ENCODE peak calls at places on chromosomes 16 and 17, in four cellular contexts. V is adrenal gland, F is OCI-LY7, K is tibial nerve. E is an unnamed sample. For H3K4me1, the result is how much of the 10 kb centered on the place peaks cover.

GRCh38 chr17:18950944-18951905 is 740 bp upstream of the SLC5A10 start:
- DNase-seq in K (no peak), F (no peak), V (no peak), E (no peak)

GRCh38 chr17:17504341-17505140 is 8.3 kb upstream of the RASD1 start:
- DNase-seq in K (no peak), F (no peak), V (no peak), E (no peak)

GRCh38 chr16:75131081-75131480 is 14.5 kb upstream of the LDHD start:
- DNase-seq in V (no peak), F (no peak), K (no peak), E (no peak)

GRCh38 chr17:48310748-48311213 is 119.2 kb downstream of the SKAP1 start:
- DNase-seq in F (no peak), K (no peak), V (no peak), E (no peak)

GRCh38 chr17:37505333-37505732 is 15.6 kb downstream of the DUSP14 start:
- DNase-seq in V (no peak), K (no peak), F (no peak), E (no peak)

GRCh38 chr17:55735784-55736405 is 13.2 kb upstream of the TMEM100 start:
- DNase-seq in F (peak), V (peak), K (peak), E (peak)

GRCh38 chr16:58025351-58026138 is at the start of gene MMP15:
- DNase-seq in K (no peak), F (peak), V (peak), E (peak)

GRCh38 chr17:61495161-61495857 is 43.1 kb downstream of the TBX4 start:
- DNase-seq in V (no peak), K (no peak), F (no peak), E (no peak)

GRCh38 chr16:15516609-15517008 is 82.2 kb downstream of the BMERB1 start:
- DNase-seq in F (no peak), K (no peak), V (no peak), E (no peak)

GRCh38 chr17:30939059-30939689 is 17.4 kb downstream of the ADAP2 start:
- DNase-seq in F (peak), V (no peak), K (no peak), E (no peak)

GRCh38 chr17:27529230-27529796 is 73.1 kb downstream of the KSR1 start:
- DNase-seq in V (no peak), K (no peak), F (peak), E (no peak)

GRCh38 chr17:57601328-57601727 is 143.8 kb downstream of the CCDC182 start:
- DNase-seq in K (no peak), F (no peak), V (peak), E (no peak)

GRCh38 chr16:47970291-47970931 is 185.4 kb downstream of the ABCC12 start:
- DNase-seq in F (peak), V (no peak), K (no peak), E (no peak)

GRCh38 chr17:27573971-27574525 is 56.9 kb upstream of the LGALS9 start:
- DNase-seq in F (no peak), V (peak), K (no peak), E (no peak)

GRCh38 chr17:34442387-34443111 is 79.5 kb upstream of the CCL1 start:
- DNase-seq in K (no peak), F (no peak), V (peak), E (no peak)

GRCh38 chr16:84040206-84040822 is 2.3 kb downstream of the SLC38A8 start:
- DNase-seq in K (no peak), V (no peak), F (no peak), E (no peak)

GRCh38 chr17:18039535-18040286 is 503 bp downstream of the GID4 start:
- DNase-seq in F (peak), K (no peak), V (no peak), E (no peak)

GRCh38 chr17:66487121-66487520 is 184.7 kb downstream of the PRKCA start:
- DNase-seq in F (no peak), V (no peak), K (no peak), E (no peak)

GRCh38 chr16:65837431-65837986 is 529.0 kb upstream of the CDH5 start:
- DNase-seq in F (peak), V (no peak), K (no peak), E (no peak)

GRCh38 chr17:36837616-36838272 is 99.5 kb upstream of the LHX1 start:
- DNase-seq in F (no peak), V (no peak), K (no peak), E (no peak)

GRCh38 chr17:72119963-72120877 is 600 bp upstream of the SOX9 start:
- DNase-seq in F (no peak), V (peak), K (peak), E (peak)

GRCh38 chr17:2394775-2395191 is 6.1 kb downstream of the MNT start:
- DNase-seq in F (no peak), K (no peak), V (peak), E (no peak)
- H3K4me1 ChIP-seq in F (half or more), K (under half), V (half or more), E (half or more)

GRCh38 chr16:56848955-56849689 is 15.9 kb upstream of the SLC12A3 start:
- DNase-seq in V (peak), K (no peak), F (peak), E (peak)
- H3K4me3 ChIP-seq in V (no peak), K (no peak), F (no peak), E (no peak)

GRCh38 chr17:44832821-44833220 is 2.7 kb upstream of the GJC1 start:
- DNase-seq in F (no peak), V (no peak), K (no peak), E (no peak)

GRCh38 chr17:44829558-44830358 is at the start of gene GJC1:
- DNase-seq in K (no peak), V (peak), F (peak), E (peak)

GRCh38 chr17:44828919-44829557 is 1.0 kb downstream of the GJC1 start:
- DNase-seq in V (no peak), K (no peak), F (peak), E (peak)

GRCh38 chr17:44831270-44831770 is 1.2 kb upstream of the GJC1 start:
- DNase-seq in K (no peak), F (no peak), V (no peak), E (no peak)

DNA sequence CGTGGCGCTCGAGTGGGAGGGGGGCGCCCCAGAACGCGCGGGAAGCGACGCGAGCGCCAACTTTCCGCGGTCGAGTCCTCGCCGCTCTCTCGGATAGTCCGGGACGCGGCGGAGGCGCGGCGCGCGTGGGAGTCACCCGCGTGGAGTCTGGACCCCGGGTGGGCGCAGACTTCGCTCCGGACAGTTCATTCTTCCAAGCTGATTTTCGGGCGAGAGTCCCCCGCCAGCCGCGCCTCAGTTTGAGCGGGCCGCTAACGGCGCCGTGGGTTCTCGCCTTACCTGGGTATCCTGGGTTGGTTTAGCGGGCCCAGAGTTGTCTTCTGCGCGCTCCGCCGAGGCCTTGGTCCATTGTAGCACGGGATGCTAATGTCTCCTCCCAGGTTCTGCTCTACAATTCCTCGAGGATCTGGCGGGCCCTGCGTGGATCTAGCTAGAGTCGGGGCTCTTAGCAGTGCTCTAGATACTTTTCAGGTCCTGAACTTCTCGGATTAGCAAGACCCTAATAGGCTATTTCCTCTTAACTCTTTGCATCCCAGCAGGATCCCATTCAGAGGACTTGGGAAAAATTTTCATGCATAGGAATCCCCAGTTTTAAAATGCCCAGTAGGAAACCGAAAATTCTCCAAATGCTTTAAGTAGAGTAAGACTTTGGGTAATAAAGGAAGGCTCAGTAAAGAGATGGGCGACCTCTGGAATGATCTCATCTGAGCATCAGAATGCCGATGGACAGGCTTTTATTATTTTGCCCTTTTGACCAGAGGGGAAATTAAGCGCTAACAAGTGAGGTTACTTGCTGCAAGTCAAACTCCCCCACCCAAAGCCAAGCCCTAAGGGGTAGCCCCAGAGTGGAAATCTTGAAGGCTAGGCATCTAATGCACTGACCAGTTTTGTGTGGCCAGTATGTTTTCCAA is 527 bp upstream of the GJC1 start:
- DNase-seq in K (no peak), F (peak), V (no peak), E (peak)
- H3K27ac ChIP-seq in K (peak), F (peak), V (no peak), E (peak)

DNA sequence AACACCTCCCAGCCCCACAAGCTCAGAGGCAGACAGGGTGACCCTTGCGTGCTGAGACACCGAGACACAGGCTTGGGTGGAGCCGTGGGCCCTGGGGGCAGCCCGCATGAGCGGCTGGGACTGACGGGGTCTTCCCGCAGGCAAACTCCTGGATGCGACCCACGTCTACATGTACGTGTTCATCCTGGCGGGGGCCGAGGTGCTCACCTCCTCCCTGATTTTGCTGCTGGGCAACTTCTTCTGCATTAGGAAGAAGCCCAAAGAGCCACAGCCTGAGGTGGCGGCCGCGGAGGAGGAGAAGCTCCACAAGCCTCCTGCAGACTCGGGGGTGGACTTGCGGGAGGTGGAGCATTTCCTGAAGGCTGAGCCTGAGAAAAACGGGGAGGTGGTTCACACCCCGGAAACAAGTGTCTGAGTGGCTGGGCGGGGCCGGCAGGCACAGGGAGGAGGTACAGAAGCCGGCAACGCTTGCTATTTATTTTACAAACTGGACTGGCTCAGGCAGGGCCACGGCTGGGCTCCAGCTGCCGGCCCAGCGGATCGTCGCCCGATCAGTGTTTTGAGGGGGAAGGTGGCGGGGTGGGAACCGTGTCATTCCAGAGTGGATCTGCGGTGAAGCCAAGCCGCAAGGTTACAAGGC is 9.8 kb downstream of the SLC16A3 start:
- DNase-seq in K (peak), V (peak), F (no peak), E (peak)
- H3K4me1 ChIP-seq in K (under half), V (half or more), F (under half), E (under half)

GRCh38 chr16:55433535-55433934 is 45.5 kb upstream of the MMP2 start:
- DNase-seq in V (no peak), F (no peak), K (no peak), E (no peak)
- H3K4me3 ChIP-seq in V (no peak), F (no peak), K (no peak), E (no peak)

DNA sequence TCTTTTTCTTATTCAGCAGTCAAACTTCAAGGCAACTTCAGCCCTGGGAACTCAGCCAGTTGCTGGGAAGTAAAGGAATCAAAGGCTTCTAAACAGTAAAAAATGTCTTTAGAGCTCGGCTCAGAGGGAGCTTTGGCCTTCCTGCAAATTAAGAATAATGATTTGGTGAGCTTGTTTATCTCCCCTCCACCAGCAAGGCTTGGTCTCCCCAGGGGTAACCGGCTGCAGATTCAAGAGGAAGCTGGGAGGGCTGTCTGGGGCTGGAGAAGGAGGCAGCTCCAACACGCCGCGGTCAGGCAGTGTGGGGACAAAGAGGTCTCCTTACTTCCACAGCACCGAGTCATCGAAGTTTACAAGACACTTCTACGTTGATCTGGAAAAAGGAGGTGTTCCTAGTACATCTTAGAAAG is 17.8 kb upstream of the DOC2B start:
- DNase-seq in F (no peak), V (peak), K (no peak), E (no peak)
- H3K27ac ChIP-seq in F (no peak), V (peak), K (peak), E (no peak)

GRCh38 chr17:81391268-81391963 is 3.8 kb upstream of the BAHCC1 start:
- DNase-seq in F (no peak), V (peak), K (no peak), E (no peak)
- H3K4me1 ChIP-seq in F (under half), V (half or more), K (under half), E (under half)